ENCODE peak calls at places on chromosomes 12 and 14, in five cellular contexts. S is GM12878, K is fibroblast of lung, M is PC-9, Z is hepatocyte. W is an unnamed sample.

GRCh38 chr12:23760495-23760894 is 189.0 kb downstream of the SOX5 start:
- DNase-seq in S (no peak), Z (no peak), K (peak), M (no peak), W (no peak)

GRCh38 chr12:28611115-28611435 is 420.8 kb downstream of the CCDC91 start:
- DNase-seq in K (peak), Z (peak), S (no peak), M (peak), W (peak)

GRCh38 chr12:30694971-30695326 is 720 bp downstream of the IPO8 start:
- DNase-seq in S (no peak), K (peak), Z (peak), M (peak), W (peak)

GRCh38 chr14:106277503-106277902 is 751.1 kb downstream of the TMEM121 start:
- DNase-seq in M (no peak), S (no peak), Z (no peak), K (no peak), W (no peak)

GRCh38 chr14:60482743-60483142 is 3.1 kb downstream of the C14orf39 start:
- DNase-seq in K (peak), Z (no peak), M (no peak), S (no peak), W (peak)

GRCh38 chr14:61113561-61113960 is 132.5 kb downstream of the SLC38A6 start:
- DNase-seq in Z (no peak), K (no peak), M (no peak), S (no peak), W (no peak)

GRCh38 chr12:18747960-18748359 is 10.0 kb downstream of the CAPZA3 start:
- DNase-seq in M (peak), K (peak), S (no peak), Z (peak), W (peak)

GRCh38 chr12:118109088-118109487 is 5.3 kb upstream of the VSIG10 start:
- DNase-seq in M (no peak), K (no peak), Z (no peak), S (no peak), W (no peak)

GRCh38 chr12:65620026-65620425 is 204.3 kb upstream of the HMGA2 start:
- DNase-seq in Z (no peak), S (no peak), M (no peak), K (no peak), W (no peak)

GRCh38 chr12:92519284-92519683 is 183.5 kb upstream of the PLEKHG7 start:
- DNase-seq in M (no peak), S (no peak), Z (no peak), K (no peak), W (no peak)

GRCh38 chr12:65741662-65742480 is 82.4 kb upstream of the HMGA2 start:
- DNase-seq in M (no peak), S (no peak), K (peak), Z (peak), W (no peak)

GRCh38 chr12:64083285-64084210 is 138.5 kb downstream of the KICS2 start:
- DNase-seq in Z (peak), S (no peak), K (peak), M (no peak), W (peak)

GRCh38 chr12:79448816-79449215 is 241.9 kb downstream of the PAWR start:
- DNase-seq in S (no peak), K (no peak), M (no peak), Z (no peak), W (no peak)

GRCh38 chr14:32940066-32940651 is 1.5 kb downstream of the NPAS3 start:
- DNase-seq in S (no peak), K (peak), M (no peak), Z (no peak), W (no peak)
- H2AFZ ChIP-seq in S (no peak), K (peak), M (peak), Z (peak), W (peak)

GRCh38 chr12:48981757-48982157 is 3.6 kb downstream of the WNT1 start:
- DNase-seq in Z (no peak), S (no peak), M (no peak), K (no peak), W (no peak)
- TF ChIP-seq EZH2 in Z (no peak), S (no peak), M (no peak), K (no peak), W (no peak)

DNA sequence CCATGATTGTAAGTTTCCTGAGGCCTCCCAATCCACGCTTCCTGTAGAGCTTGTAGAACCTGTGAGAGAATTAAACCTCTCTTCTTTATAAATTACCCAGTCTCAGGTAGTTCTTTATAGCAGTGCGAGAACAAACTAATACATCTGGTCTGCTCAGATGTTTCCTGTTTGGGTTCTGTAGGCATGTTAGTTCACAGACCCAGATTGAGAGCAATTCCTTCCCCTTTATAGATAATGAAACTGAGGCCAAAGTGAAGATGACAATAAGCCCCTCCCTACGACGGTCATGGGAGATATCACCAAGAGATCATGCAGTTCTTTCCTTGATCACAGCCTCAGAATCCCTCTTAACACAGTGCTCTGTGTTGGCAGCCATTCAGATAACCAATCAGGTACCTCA is 76.5 kb upstream of the CLMN start:
- DNase-seq in K (no peak), M (no peak), Z (no peak), S (no peak), W (no peak)
- H2AFZ ChIP-seq in K (no peak), M (no peak), Z (no peak), S (peak), W (no peak)

DNA sequence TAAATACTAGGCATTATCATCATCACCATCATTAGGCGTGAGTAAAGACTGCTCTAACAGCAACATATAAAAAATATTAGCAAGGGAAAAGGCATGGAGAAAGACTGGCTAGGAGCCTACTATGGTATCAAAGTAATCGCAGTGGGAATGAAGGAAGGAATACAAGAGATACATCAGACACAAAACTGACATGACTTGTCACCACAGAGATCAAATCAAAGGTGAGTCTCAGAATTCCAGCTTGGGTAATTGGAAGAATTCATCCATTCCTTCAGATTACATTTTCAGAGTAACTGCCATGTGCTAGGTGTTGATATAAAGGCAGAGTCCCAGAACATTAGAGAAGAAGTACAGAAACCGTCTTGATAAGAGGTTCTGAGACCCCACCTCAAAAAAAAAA is 10.2 kb downstream of the ZBTB25 start:
- DNase-seq in K (no peak), S (no peak), Z (no peak), M (no peak), W (no peak)
- TF ChIP-seq EZH2 in K (no peak), S (no peak), Z (no peak), M (no peak), W (no peak)

GRCh38 chr12:31737345-31737744 is 8.5 kb upstream of the AMN1 start:
- DNase-seq in S (no peak), K (no peak), Z (no peak), M (no peak), W (no peak)

GRCh38 chr12:31745242-31745641 is 16.4 kb upstream of the AMN1 start:
- DNase-seq in Z (no peak), K (no peak), S (no peak), M (no peak), W (no peak)

GRCh38 chr12:31737763-31738162 is 8.9 kb upstream of the AMN1 start:
- DNase-seq in K (no peak), Z (no peak), M (no peak), S (no peak), W (no peak)

GRCh38 chr12:31740618-31741017 is 11.8 kb upstream of the AMN1 start:
- DNase-seq in S (no peak), M (no peak), Z (no peak), K (no peak), W (no peak)

DNA sequence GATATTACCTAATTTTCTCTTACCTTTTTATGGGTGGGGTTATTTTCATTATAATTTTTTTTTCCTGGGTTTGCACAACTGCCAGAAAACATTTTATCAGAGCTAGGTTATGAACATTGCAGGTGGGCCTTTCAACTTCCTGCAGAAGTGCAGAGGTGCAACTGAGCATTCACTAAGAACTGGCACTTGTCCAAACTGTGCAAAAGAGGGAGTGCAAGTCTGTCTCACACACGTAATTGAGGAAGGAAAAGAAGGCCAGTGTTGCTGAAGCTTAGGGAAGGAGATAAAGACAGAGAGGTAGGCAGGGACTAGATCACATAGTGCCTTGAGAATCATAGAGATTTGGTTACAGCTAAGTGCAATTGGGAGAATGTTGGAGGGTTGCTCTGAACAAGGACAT is 14.1 kb upstream of the AMN1 start:
- DNase-seq in M (no peak), Z (no peak), K (no peak), S (no peak), W (no peak)
- H2AFZ ChIP-seq in M (no peak), Z (no peak), K (no peak), S (no peak), W (no peak)

DNA sequence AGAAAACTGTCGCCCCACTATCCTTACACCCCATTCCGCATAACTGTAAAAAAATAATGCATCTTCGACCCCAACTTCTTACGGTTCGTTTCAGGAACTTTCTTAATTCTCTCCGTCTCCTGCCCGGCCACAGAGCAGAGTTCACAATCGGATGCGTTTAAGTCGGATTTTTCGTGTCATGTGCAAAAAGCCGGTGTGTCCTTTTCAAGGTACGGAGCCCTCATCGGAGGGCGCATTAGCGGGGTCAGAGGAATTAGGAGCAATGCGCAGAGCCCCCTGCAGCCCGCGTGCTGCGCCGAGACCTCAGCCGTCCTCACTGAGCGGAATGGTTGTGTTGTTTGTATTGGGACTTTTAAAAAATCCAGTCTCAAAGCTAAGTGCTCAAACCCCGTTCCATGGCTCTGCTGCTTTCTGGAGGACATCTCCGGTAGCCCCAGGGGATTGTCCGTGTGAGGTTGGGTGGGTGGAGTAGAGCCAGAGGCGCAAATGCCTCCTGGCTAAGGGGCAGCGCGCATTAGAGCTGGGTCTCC is 3.8 kb upstream of the GSC start:
- DNase-seq in S (no peak), M (no peak), Z (no peak), K (no peak), W (no peak)
- TF ChIP-seq EZH2 in S (no peak), M (no peak), Z (peak), K (peak), W (peak)

GRCh38 chr14:30507209-30507608 is 51.7 kb upstream of the G2E3 start:
- DNase-seq in K (no peak), M (no peak), Z (no peak), S (no peak), W (no peak)
- H2AFZ ChIP-seq in K (no peak), M (no peak), Z (no peak), S (no peak), W (no peak)

GRCh38 chr12:114438635-114439256 is 32.8 kb upstream of the TBX5 start:
- DNase-seq in Z (no peak), M (no peak), K (no peak), S (no peak), W (no peak)
- TF ChIP-seq EZH2 in Z (peak), M (no peak), K (no peak), S (no peak), W (no peak)

GRCh38 chr14:92962031-92962830 is 39.3 kb downstream of the CHGA start:
- DNase-seq in M (no peak), Z (no peak), K (no peak), S (no peak), W (no peak)
- H2AFZ ChIP-seq in M (no peak), Z (no peak), K (no peak), S (no peak), W (no peak)